ENCODE peak calls at places on chromosomes 12 and 14, in four cellular contexts. One of them, this sample, is unnamed.

GRCh38 chr12:73726881-73727280 is 810.8 kb upstream of the ATXN7L3B start:
- DNase-seq in NCI-H510A treated with DMSO at 0.1 percent for 48 hours: no peak
- DNase-seq in Right ventricle myocardium superior: no peak
- DNase-seq in naive thymus-derived CD8-positive, alpha-beta T cell: no peak
- DNase-seq in this sample: no peak

GRCh38 chr12:113021500-113021899 is 35.0 kb upstream of the DTX1 start:
- DNase-seq in NCI-H510A treated with DMSO at 0.1 percent for 48 hours: no peak
- DNase-seq in Right ventricle myocardium superior: no peak
- DNase-seq in naive thymus-derived CD8-positive, alpha-beta T cell: no peak
- DNase-seq in this sample: no peak

GRCh38 chr14:95431199-95432145 is 85.0 kb downstream of the SYNE3 start:
- DNase-seq in NCI-H510A treated with DMSO at 0.1 percent for 48 hours: no peak
- DNase-seq in Right ventricle myocardium superior: no peak
- DNase-seq in naive thymus-derived CD8-positive, alpha-beta T cell: no peak
- DNase-seq in this sample: no peak

GRCh38 chr14:100428727-100429126 is 105.6 kb downstream of the SLC25A47 start:
- DNase-seq in NCI-H510A treated with DMSO at 0.1 percent for 48 hours: no peak
- DNase-seq in Right ventricle myocardium superior: no peak
- DNase-seq in naive thymus-derived CD8-positive, alpha-beta T cell: no peak
- DNase-seq in this sample: no peak

GRCh38 chr12:3161861-3162260 is 84.7 kb downstream of the TSPAN9 start:
- DNase-seq in NCI-H510A treated with DMSO at 0.1 percent for 48 hours: peak
- DNase-seq in Right ventricle myocardium superior: no peak
- DNase-seq in naive thymus-derived CD8-positive, alpha-beta T cell: no peak
- DNase-seq in this sample: no peak

GRCh38 chr12:26293612-26294011 is 98.2 kb downstream of the SSPN start:
- DNase-seq in NCI-H510A treated with DMSO at 0.1 percent for 48 hours: no peak
- DNase-seq in Right ventricle myocardium superior: no peak
- DNase-seq in naive thymus-derived CD8-positive, alpha-beta T cell: no peak
- DNase-seq in this sample: no peak

GRCh38 chr12:27975222-27976136 is 2.9 kb upstream of the PTHLH start:
- DNase-seq in NCI-H510A treated with DMSO at 0.1 percent for 48 hours: no peak
- DNase-seq in Right ventricle myocardium superior: no peak
- DNase-seq in naive thymus-derived CD8-positive, alpha-beta T cell: no peak
- DNase-seq in this sample: no peak

GRCh38 chr12:57416039-57416996 is 14.5 kb downstream of the R3HDM2 start:
- DNase-seq in NCI-H510A treated with DMSO at 0.1 percent for 48 hours: no peak
- DNase-seq in Right ventricle myocardium superior: no peak
- DNase-seq in naive thymus-derived CD8-positive, alpha-beta T cell: no peak
- DNase-seq in this sample: no peak

GRCh38 chr14:24670594-24670993 is 36.6 kb upstream of the GZMB start:
- DNase-seq in NCI-H510A treated with DMSO at 0.1 percent for 48 hours: no peak
- DNase-seq in Right ventricle myocardium superior: no peak
- DNase-seq in naive thymus-derived CD8-positive, alpha-beta T cell: no peak
- DNase-seq in this sample: no peak

GRCh38 chr14:95500772-95501401 is 15.6 kb downstream of the SYNE3 start:
- DNase-seq in NCI-H510A treated with DMSO at 0.1 percent for 48 hours: no peak
- DNase-seq in Right ventricle myocardium superior: peak
- DNase-seq in naive thymus-derived CD8-positive, alpha-beta T cell: no peak
- DNase-seq in this sample: no peak

GRCh38 chr12:79927772-79928474 is 7.0 kb downstream of the PPP1R12A start:
- DNase-seq in NCI-H510A treated with DMSO at 0.1 percent for 48 hours: no peak
- DNase-seq in Right ventricle myocardium superior: no peak
- DNase-seq in naive thymus-derived CD8-positive, alpha-beta T cell: peak
- DNase-seq in this sample: no peak

GRCh38 chr14:101194356-101195308 is 291.1 kb upstream of the RTL1 start:
- DNase-seq in NCI-H510A treated with DMSO at 0.1 percent for 48 hours: no peak
- DNase-seq in Right ventricle myocardium superior: no peak
- DNase-seq in naive thymus-derived CD8-positive, alpha-beta T cell: peak
- DNase-seq in this sample: no peak

GRCh38 chr12:24944598-24944975 is 4.3 kb downstream of the BCAT1 start:
- DNase-seq in NCI-H510A treated with DMSO at 0.1 percent for 48 hours: no peak
- DNase-seq in Right ventricle myocardium superior: no peak
- DNase-seq in naive thymus-derived CD8-positive, alpha-beta T cell: no peak
- DNase-seq in this sample: no peak

GRCh38 chr12:111645433-111645832 is 40.3 kb downstream of the BRAP start:
- DNase-seq in NCI-H510A treated with DMSO at 0.1 percent for 48 hours: no peak
- DNase-seq in Right ventricle myocardium superior: no peak
- DNase-seq in naive thymus-derived CD8-positive, alpha-beta T cell: no peak
- DNase-seq in this sample: no peak

GRCh38 chr14:25308244-25308643 is 258.3 kb upstream of the STXBP6 start:
- DNase-seq in NCI-H510A treated with DMSO at 0.1 percent for 48 hours: no peak
- DNase-seq in Right ventricle myocardium superior: no peak
- DNase-seq in naive thymus-derived CD8-positive, alpha-beta T cell: no peak
- DNase-seq in this sample: no peak

GRCh38 chr14:101827286-101827685 is 65.8 kb downstream of the PPP2R5C start:
- DNase-seq in NCI-H510A treated with DMSO at 0.1 percent for 48 hours: no peak
- DNase-seq in Right ventricle myocardium superior: no peak
- DNase-seq in naive thymus-derived CD8-positive, alpha-beta T cell: no peak
- DNase-seq in this sample: no peak

GRCh38 chr12:120247621-120248030 is 17.9 kb downstream of the PXN start:
- DNase-seq in NCI-H510A treated with DMSO at 0.1 percent for 48 hours: no peak
- DNase-seq in Right ventricle myocardium superior: no peak
- DNase-seq in naive thymus-derived CD8-positive, alpha-beta T cell: no peak
- DNase-seq in this sample: no peak

GRCh38 chr12:99049774-99050173 is 404.7 kb downstream of the APAF1 start:
- DNase-seq in NCI-H510A treated with DMSO at 0.1 percent for 48 hours: no peak
- DNase-seq in Right ventricle myocardium superior: no peak
- DNase-seq in naive thymus-derived CD8-positive, alpha-beta T cell: no peak
- DNase-seq in this sample: no peak

GRCh38 chr12:124747426-124748161 is 116.1 kb downstream of the SCARB1 start:
- DNase-seq in NCI-H510A treated with DMSO at 0.1 percent for 48 hours: no peak
- DNase-seq in Right ventricle myocardium superior: peak
- DNase-seq in naive thymus-derived CD8-positive, alpha-beta T cell: no peak
- DNase-seq in this sample: no peak

GRCh38 chr12:117141097-117141898 is 42.1 kb upstream of the TESC start:
- DNase-seq in NCI-H510A treated with DMSO at 0.1 percent for 48 hours: peak
- DNase-seq in Right ventricle myocardium superior: no peak
- DNase-seq in naive thymus-derived CD8-positive, alpha-beta T cell: no peak
- DNase-seq in this sample: no peak

GRCh38 chr14:74444866-74445265 is 18.9 kb upstream of the SYNDIG1L start:
- DNase-seq in NCI-H510A treated with DMSO at 0.1 percent for 48 hours: peak
- DNase-seq in Right ventricle myocardium superior: no peak
- DNase-seq in naive thymus-derived CD8-positive, alpha-beta T cell: no peak
- DNase-seq in this sample: no peak

GRCh38 chr14:54784060-54784459 is 118.6 kb downstream of the GCH1 start:
- DNase-seq in NCI-H510A treated with DMSO at 0.1 percent for 48 hours: no peak
- DNase-seq in Right ventricle myocardium superior: peak
- DNase-seq in naive thymus-derived CD8-positive, alpha-beta T cell: no peak
- DNase-seq in this sample: no peak

GRCh38 chr12:77940011-77940423 is 109.3 kb downstream of the NAV3 start:
- DNase-seq in NCI-H510A treated with DMSO at 0.1 percent for 48 hours: no peak
- DNase-seq in Right ventricle myocardium superior: no peak
- DNase-seq in naive thymus-derived CD8-positive, alpha-beta T cell: no peak
- DNase-seq in this sample: no peak

GRCh38 chr12:17875230-17875629 is 214.8 kb downstream of the RERGL start:
- DNase-seq in NCI-H510A treated with DMSO at 0.1 percent for 48 hours: no peak
- DNase-seq in Right ventricle myocardium superior: no peak
- DNase-seq in naive thymus-derived CD8-positive, alpha-beta T cell: no peak
- DNase-seq in this sample: no peak

GRCh38 chr12:95988506-95989275 is 7.5 kb downstream of the HAL start:
- DNase-seq in NCI-H510A treated with DMSO at 0.1 percent for 48 hours: no peak
- DNase-seq in Right ventricle myocardium superior: no peak
- DNase-seq in naive thymus-derived CD8-positive, alpha-beta T cell: no peak
- DNase-seq in this sample: no peak

GRCh38 chr12:106123551-106123991 is 15.2 kb downstream of the NUAK1 start:
- DNase-seq in NCI-H510A treated with DMSO at 0.1 percent for 48 hours: no peak
- DNase-seq in Right ventricle myocardium superior: peak
- DNase-seq in naive thymus-derived CD8-positive, alpha-beta T cell: no peak
- DNase-seq in this sample: peak

GRCh38 chr12:102953221-102953620 is 4.3 kb upstream of the ASCL1 start:
- DNase-seq in NCI-H510A treated with DMSO at 0.1 percent for 48 hours: no peak
- DNase-seq in Right ventricle myocardium superior: no peak
- DNase-seq in naive thymus-derived CD8-positive, alpha-beta T cell: no peak
- DNase-seq in this sample: no peak

GRCh38 chr12:61915420-61915819 is 344.8 kb upstream of the USP15 start:
- DNase-seq in NCI-H510A treated with DMSO at 0.1 percent for 48 hours: no peak
- DNase-seq in Right ventricle myocardium superior: no peak
- DNase-seq in naive thymus-derived CD8-positive, alpha-beta T cell: no peak
- DNase-seq in this sample: no peak

GRCh38 chr12:26870491-26871419 is 37.8 kb upstream of the ITPR2 start:
- DNase-seq in NCI-H510A treated with DMSO at 0.1 percent for 48 hours: peak
- DNase-seq in Right ventricle myocardium superior: peak
- DNase-seq in naive thymus-derived CD8-positive, alpha-beta T cell: no peak
- DNase-seq in this sample: no peak

GRCh38 chr12:77232045-77232444 is 166.7 kb upstream of the E2F7 start:
- DNase-seq in NCI-H510A treated with DMSO at 0.1 percent for 48 hours: no peak
- DNase-seq in Right ventricle myocardium superior: no peak
- DNase-seq in naive thymus-derived CD8-positive, alpha-beta T cell: no peak
- DNase-seq in this sample: no peak

GRCh38 chr12:86712425-86712843 is 456.2 kb upstream of the MGAT4C start:
- DNase-seq in NCI-H510A treated with DMSO at 0.1 percent for 48 hours: no peak
- DNase-seq in Right ventricle myocardium superior: no peak
- DNase-seq in naive thymus-derived CD8-positive, alpha-beta T cell: no peak
- DNase-seq in this sample: no peak

GRCh38 chr14:67331368-67332125 is 28.1 kb downstream of the ATP6V1D start:
- DNase-seq in NCI-H510A treated with DMSO at 0.1 percent for 48 hours: no peak
- DNase-seq in Right ventricle myocardium superior: no peak
- DNase-seq in naive thymus-derived CD8-positive, alpha-beta T cell: no peak
- DNase-seq in this sample: no peak

GRCh38 chr14:104171029-104171697 is 32.8 kb downstream of the KIF26A start:
- DNase-seq in NCI-H510A treated with DMSO at 0.1 percent for 48 hours: no peak
- DNase-seq in Right ventricle myocardium superior: no peak
- DNase-seq in naive thymus-derived CD8-positive, alpha-beta T cell: no peak
- DNase-seq in this sample: no peak

GRCh38 chr12:9163392-9163791 is 44.8 kb downstream of the PZP start:
- DNase-seq in NCI-H510A treated with DMSO at 0.1 percent for 48 hours: no peak
- DNase-seq in Right ventricle myocardium superior: no peak
- DNase-seq in naive thymus-derived CD8-positive, alpha-beta T cell: no peak
- DNase-seq in this sample: no peak

GRCh38 chr14:69214376-69214775 is 23.1 kb downstream of the EXD2 start:
- DNase-seq in NCI-H510A treated with DMSO at 0.1 percent for 48 hours: peak
- DNase-seq in Right ventricle myocardium superior: no peak
- DNase-seq in naive thymus-derived CD8-positive, alpha-beta T cell: no peak
- DNase-seq in this sample: no peak